ENCODE peak calls at places on chromosomes 3 and 15, in five cellular contexts. S is stimulated activated effector memory CD8-positive, alpha-beta T cell treated with anti-CD3 and anti-CD28 coated beads, Interleukin-12 subunit alpha, Interleukin-12 subunit beta, amount 100 ng/mL, for 72 hours; C is Ammon's horn; T is right lobe of liver; W is breast epithelium. V is an unnamed sample.

GRCh38 chr15:90585863-90586262 is 56.1 kb downstream of the CRTC3 start:
- DNase-seq in S (no peak), C (no peak), T (no peak), W (no peak), V (no peak)

GRCh38 chr15:50418041-50418583 is 6.1 kb upstream of the USP8 start:
- DNase-seq in S (no peak), C (no peak), T (no peak), W (no peak), V (no peak)

GRCh38 chr3:38131621-38132369 is 5.1 kb downstream of the ACAA1 start:
- DNase-seq in S (no peak), C (no peak), T (peak; percentile 35), W (no peak), V (peak; percentile 75)

GRCh38 chr15:68618339-68619302 is 39.8 kb downstream of the CORO2B start:
- DNase-seq in S (no peak), C (peak; percentile 68), T (no peak), W (no peak), V (no peak)

GRCh38 chr3:125644036-125645025 is 49.0 kb upstream of the OSBPL11 start:
- DNase-seq in S (no peak), C (peak; percentile 67), T (peak; percentile 57), W (no peak), V (no peak)

GRCh38 chr15:68199340-68199739 is 5.8 kb downstream of the CALML4 start:
- DNase-seq in S (no peak), C (no peak), T (no peak), W (no peak), V (no peak)

GRCh38 chr3:123153124-123153523 is 48.6 kb upstream of the SEC22A start:
- DNase-seq in S (no peak), C (no peak), T (no peak), W (no peak), V (no peak)

GRCh38 chr3:139935866-139936817 is 1.2 kb downstream of the CLSTN2 start:
- DNase-seq in S (no peak), C (peak; percentile 24), T (peak; percentile 49), W (peak; percentile 57), V (peak; percentile 53)

GRCh38 chr15:74826372-74826819 is at the start of gene CPLX3:
- DNase-seq in S (peak; percentile 44), C (no peak), T (no peak), W (no peak), V (no peak)

GRCh38 chr15:74873756-74874424 is 725 bp upstream of the SCAMP2 start:
- DNase-seq in S (no peak), C (peak; percentile 43), T (no peak), W (no peak), V (peak; percentile 36)

GRCh38 chr3:40585381-40586016 is 60.7 kb downstream of the ZNF621 start:
- DNase-seq in S (no peak), C (no peak), T (no peak), W (no peak), V (no peak)

GRCh38 chr15:68328485-68328884 is 50.9 kb downstream of the FEM1B start:
- DNase-seq in S (no peak), C (no peak), T (no peak), W (no peak), V (no peak)

GRCh38 chr15:57789225-57789624 is 82.7 kb downstream of the POLR2M start:
- DNase-seq in S (no peak), C (no peak), T (no peak), W (no peak), V (no peak)

GRCh38 chr15:29671308-29671981 is 150.8 kb downstream of the TJP1 start:
- DNase-seq in S (no peak), C (no peak), T (no peak), W (no peak), V (no peak)

GRCh38 chr15:65361708-65362459 is 15.9 kb downstream of the IGDCC3 start:
- DNase-seq in S (no peak), C (no peak), T (no peak), W (no peak), V (no peak)

GRCh38 chr3:133049491-133049890 is 11.3 kb downstream of the TMEM108 start:
- DNase-seq in S (no peak), C (no peak), T (no peak), W (no peak), V (no peak)

GRCh38 chr15:57319226-57319918 is 56.9 kb upstream of the CGNL1 start:
- DNase-seq in S (no peak), C (no peak), T (no peak), W (no peak), V (peak; percentile 66)

GRCh38 chr3:99920530-99921376 is 103.1 kb downstream of the CMSS1 start:
- DNase-seq in S (no peak), C (peak; percentile 53), T (peak; percentile 82), W (no peak), V (peak; percentile 87)

GRCh38 chr3:50321844-50322385 is 630 bp downstream of the HYAL2 start:
- DNase-seq in S (no peak), C (no peak), T (no peak), W (no peak), V (no peak)

GRCh38 chr3:134803051-134803505 is 8.0 kb downstream of the EPHB1 start:
- DNase-seq in S (no peak), C (no peak), T (no peak), W (no peak), V (no peak)

GRCh38 chr15:78093242-78094020 is 1.1 kb downstream of the SH2D7 start:
- DNase-seq in S (no peak), C (no peak), T (no peak), W (no peak), V (no peak)

GRCh38 chr3:30607032-30607833 is 832 bp downstream of the TGFBR2 start:
- DNase-seq in S (peak; percentile 51), C (peak; percentile 42), T (peak; percentile 84), W (peak; percentile 52), V (peak; percentile 14)

GRCh38 chr15:92809880-92810361 is 90.2 kb upstream of the CHD2 start:
- DNase-seq in S (no peak), C (peak; percentile 74), T (no peak), W (no peak), V (no peak)

GRCh38 chr15:96064351-96064756 is 266.1 kb upstream of the NR2F2 start:
- DNase-seq in S (no peak), C (no peak), T (no peak), W (no peak), V (no peak)

GRCh38 chr3:45969152-45969551 is 25.9 kb downstream of the CXCR6 start:
- DNase-seq in S (no peak), C (no peak), T (no peak), W (no peak), V (no peak)

GRCh38 chr3:128950223-128950938 is 43.5 kb downstream of the CFAP92 start:
- DNase-seq in S (no peak), C (peak; percentile 42), T (no peak), W (no peak), V (peak; percentile 69)

GRCh38 chr3:174247671-174248070 is 611.5 kb upstream of the NAALADL2 start:
- DNase-seq in S (no peak), C (no peak), T (no peak), W (no peak), V (no peak)

GRCh38 chr3:157914882-157915281 is 191.3 kb downstream of the SHOX2 start:
- DNase-seq in S (no peak), C (no peak), T (no peak), W (no peak), V (no peak)

GRCh38 chr15:77419050-77419835 is 661 bp downstream of the PEAK1 start:
- DNase-seq in S (peak; percentile 33), C (peak; percentile 18), T (peak; percentile 68), W (no peak), V (peak; percentile 46)

GRCh38 chr15:61794881-61795280 is 265.4 kb downstream of the VPS13C start:
- DNase-seq in S (no peak), C (no peak), T (no peak), W (no peak), V (no peak)

GRCh38 chr3:72127843-72128242 is 342.9 kb upstream of the PROK2 start:
- DNase-seq in S (no peak), C (no peak), T (no peak), W (no peak), V (no peak)

GRCh38 chr3:55746808-55747413 is 259.8 kb upstream of the WNT5A start:
- DNase-seq in S (no peak), C (peak; percentile 10), T (no peak), W (no peak), V (no peak)

GRCh38 chr3:152626226-152626625 is 208.7 kb upstream of the P2RY1 start:
- DNase-seq in S (no peak), C (no peak), T (no peak), W (no peak), V (no peak)

GRCh38 chr3:143736651-143737050 is 111.6 kb downstream of the SLC9A9 start:
- DNase-seq in S (no peak), C (no peak), T (no peak), W (no peak), V (no peak)

GRCh38 chr15:39587291-39587909 is 6.5 kb downstream of the THBS1 start:
- DNase-seq in S (no peak), C (no peak), T (no peak), W (no peak), V (no peak)

GRCh38 chr3:14142567-14143270 is 17.9 kb downstream of the TMEM43 start:
- DNase-seq in S (no peak), C (no peak), T (no peak), W (no peak), V (no peak)

GRCh38 chr3:146504546-146505197 is 35.3 kb upstream of the PLSCR2 start:
- DNase-seq in S (no peak), C (no peak), T (no peak), W (no peak), V (no peak)

GRCh38 chr3:24042174-24042878 is 97.2 kb downstream of the NR1D2 start:
- DNase-seq in S (no peak), C (peak; percentile 36), T (no peak), W (no peak), V (no peak)

V was measured in WERI-Rb-1.